ENCODE peak calls at places on chromosomes 11 and 22, in eight cellular contexts. One of them, this sample, is unnamed.

GRCh38 chr22:37484115-37485005 is 1.8 kb downstream of the MFNG start:
- DNase-seq in colonic mucosa: peak
- DNase-seq in lower lobe of right lung: peak
- DNase-seq in left lung: peak
- DNase-seq in left ventricle myocardium inferior: peak
- DNase-seq in Panc1: no peak
- DNase-seq in GM23338: no peak
- DNase-seq in GM23248: no peak
- DNase-seq in this sample: no peak

GRCh38 chr11:32610926-32611325 is 27.3 kb downstream of the EIF3M start:
- DNase-seq in colonic mucosa: no peak
- DNase-seq in left ventricle myocardium inferior: no peak
- DNase-seq in GM23338: no peak
- DNase-seq in left lung: no peak
- DNase-seq in lower lobe of right lung: no peak
- DNase-seq in GM23248: no peak
- DNase-seq in Panc1: no peak
- DNase-seq in this sample: no peak

GRCh38 chr11:131924446-131925240 is 554.2 kb downstream of the NTM start:
- DNase-seq in left lung: no peak
- DNase-seq in GM23248: peak
- DNase-seq in colonic mucosa: no peak
- DNase-seq in Panc1: no peak
- DNase-seq in lower lobe of right lung: no peak
- DNase-seq in left ventricle myocardium inferior: no peak
- DNase-seq in GM23338: no peak
- DNase-seq in this sample: peak

GRCh38 chr11:69343401-69344321 is 49.7 kb downstream of the MYEOV start:
- DNase-seq in left lung: no peak
- DNase-seq in GM23338: no peak
- DNase-seq in colonic mucosa: peak
- DNase-seq in Panc1: no peak
- DNase-seq in GM23248: no peak
- DNase-seq in lower lobe of right lung: no peak
- DNase-seq in left ventricle myocardium inferior: no peak
- DNase-seq in this sample: no peak

GRCh38 chr22:29765905-29766631 is 739 bp downstream of the ZMAT5 start:
- DNase-seq in lower lobe of right lung: no peak
- DNase-seq in GM23248: peak
- DNase-seq in Panc1: no peak
- DNase-seq in GM23338: no peak
- DNase-seq in left ventricle myocardium inferior: no peak
- DNase-seq in left lung: no peak
- DNase-seq in colonic mucosa: peak
- DNase-seq in this sample: no peak

GRCh38 chr11:75786101-75786736 is 17.6 kb downstream of the DGAT2 start:
- DNase-seq in GM23248: no peak
- DNase-seq in colonic mucosa: peak
- DNase-seq in GM23338: no peak
- DNase-seq in Panc1: no peak
- DNase-seq in left ventricle myocardium inferior: no peak
- DNase-seq in left lung: no peak
- DNase-seq in lower lobe of right lung: no peak
- DNase-seq in this sample: no peak

GRCh38 chr11:73478737-73479347 is 102.6 kb downstream of the RELT start:
- DNase-seq in GM23338: peak
- DNase-seq in left ventricle myocardium inferior: no peak
- DNase-seq in left lung: no peak
- DNase-seq in lower lobe of right lung: no peak
- DNase-seq in Panc1: peak
- DNase-seq in GM23248: peak
- DNase-seq in colonic mucosa: no peak
- DNase-seq in this sample: peak

GRCh38 chr11:73363147-73363546 is 13.1 kb upstream of the RELT start:
- DNase-seq in GM23248: no peak
- DNase-seq in Panc1: no peak
- DNase-seq in GM23338: no peak
- DNase-seq in colonic mucosa: no peak
- DNase-seq in left ventricle myocardium inferior: no peak
- DNase-seq in lower lobe of right lung: no peak
- DNase-seq in left lung: no peak
- DNase-seq in this sample: no peak

GRCh38 chr11:96105197-96105895 is 181.4 kb upstream of the MTMR2 start:
- DNase-seq in left lung: no peak
- DNase-seq in Panc1: no peak
- DNase-seq in GM23248: peak
- DNase-seq in colonic mucosa: no peak
- DNase-seq in GM23338: no peak
- DNase-seq in lower lobe of right lung: no peak
- DNase-seq in left ventricle myocardium inferior: no peak
- DNase-seq in this sample: no peak

GRCh38 chr22:25777870-25778269 is 35.9 kb downstream of the MYO18B start:
- DNase-seq in lower lobe of right lung: no peak
- DNase-seq in GM23248: peak
- DNase-seq in colonic mucosa: peak
- DNase-seq in left ventricle myocardium inferior: no peak
- DNase-seq in GM23338: peak
- DNase-seq in left lung: no peak
- DNase-seq in Panc1: peak
- DNase-seq in this sample: peak

GRCh38 chr11:93219440-93219839 is 21.6 kb upstream of the SLC36A4 start:
- DNase-seq in colonic mucosa: no peak
- DNase-seq in Panc1: no peak
- DNase-seq in lower lobe of right lung: no peak
- DNase-seq in GM23338: no peak
- DNase-seq in left ventricle myocardium inferior: no peak
- DNase-seq in GM23248: no peak
- DNase-seq in left lung: no peak
- DNase-seq in this sample: no peak

GRCh38 chr11:114291847-114292680 is 4.1 kb upstream of the NNMT start:
- DNase-seq in GM23338: no peak
- DNase-seq in left lung: no peak
- DNase-seq in colonic mucosa: no peak
- DNase-seq in lower lobe of right lung: no peak
- DNase-seq in left ventricle myocardium inferior: no peak
- DNase-seq in GM23248: peak
- DNase-seq in Panc1: no peak
- DNase-seq in this sample: peak

GRCh38 chr11:34161812-34162506 is 56.5 kb downstream of the NAT10 start:
- DNase-seq in GM23338: no peak
- DNase-seq in GM23248: peak
- DNase-seq in Panc1: no peak
- DNase-seq in lower lobe of right lung: no peak
- DNase-seq in left lung: no peak
- DNase-seq in left ventricle myocardium inferior: no peak
- DNase-seq in colonic mucosa: no peak
- DNase-seq in this sample: peak

GRCh38 chr11:102197759-102198158 is 87.5 kb downstream of the YAP1 start:
- DNase-seq in Panc1: no peak
- DNase-seq in left ventricle myocardium inferior: no peak
- DNase-seq in lower lobe of right lung: no peak
- DNase-seq in GM23338: peak
- DNase-seq in GM23248: no peak
- DNase-seq in left lung: no peak
- DNase-seq in colonic mucosa: no peak
- DNase-seq in this sample: no peak

GRCh38 chr11:74269161-74269809 is 42.2 kb downstream of the P4HA3 start:
- DNase-seq in GM23338: no peak
- DNase-seq in Panc1: no peak
- DNase-seq in lower lobe of right lung: no peak
- DNase-seq in left lung: no peak
- DNase-seq in GM23248: peak
- DNase-seq in colonic mucosa: no peak
- DNase-seq in left ventricle myocardium inferior: no peak
- DNase-seq in this sample: no peak

DNA sequence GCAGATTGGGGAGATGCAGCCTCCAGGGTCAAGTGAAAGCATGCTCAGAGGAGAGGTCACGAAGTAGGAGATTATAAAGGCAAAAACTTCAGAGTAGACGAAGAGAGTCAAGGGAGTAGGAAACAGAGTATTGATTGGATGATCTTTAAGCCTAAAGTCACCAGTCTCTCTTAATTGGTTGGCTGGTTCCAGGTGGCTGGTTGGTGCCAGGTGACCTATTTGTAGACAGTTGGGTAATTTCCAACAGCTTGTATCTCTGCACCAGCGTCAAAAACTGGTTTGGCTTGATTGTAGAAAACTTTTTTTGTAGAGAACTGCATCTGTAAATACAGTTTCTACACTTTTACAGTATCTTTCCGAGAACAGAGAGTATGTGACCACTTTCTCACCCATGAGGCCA is 75.7 kb upstream of the CCDC90B start:
- DNase-seq in left lung: no peak
- DNase-seq in left ventricle myocardium inferior: no peak
- DNase-seq in Panc1: no peak
- DNase-seq in GM23338: no peak
- DNase-seq in colonic mucosa: no peak
- DNase-seq in lower lobe of right lung: no peak
- DNase-seq in GM23248: no peak
- DNase-seq in this sample: no peak
- H3K27ac ChIP-seq in left lung: no peak
- H3K27ac ChIP-seq in left ventricle myocardium inferior: no peak
- H3K27ac ChIP-seq in Panc1: no peak
- H3K27ac ChIP-seq in GM23338: no peak
- H3K27ac ChIP-seq in colonic mucosa: no peak
- H3K27ac ChIP-seq in lower lobe of right lung: no peak
- H3K27ac ChIP-seq in GM23248: no peak
- H3K27ac ChIP-seq in this sample: no peak

DNA sequence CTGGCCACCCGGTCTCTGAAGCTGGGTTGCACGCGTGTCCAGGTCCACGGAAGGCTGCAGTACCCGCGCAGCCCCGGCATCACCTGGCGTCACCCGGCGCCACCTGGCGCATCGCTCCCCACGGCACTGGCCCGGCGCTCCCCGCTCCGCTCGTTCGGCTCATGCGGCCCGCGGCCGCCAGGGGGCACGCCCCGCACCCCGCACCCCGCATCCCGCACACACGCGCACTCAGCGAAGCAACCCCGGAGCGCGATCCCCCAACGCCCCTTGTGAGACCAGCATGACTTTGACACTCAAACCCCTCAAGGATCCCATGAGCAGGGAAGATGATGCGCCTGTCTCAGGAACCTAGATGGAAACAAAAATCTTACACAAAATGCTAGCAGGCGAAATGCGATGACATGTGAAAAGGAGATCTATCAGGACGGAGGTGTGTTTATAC is 11.9 kb downstream of the B3GNT6 start:
- DNase-seq in GM23248: peak
- DNase-seq in colonic mucosa: peak
- DNase-seq in GM23338: peak
- DNase-seq in left ventricle myocardium inferior: no peak
- DNase-seq in Panc1: no peak
- DNase-seq in left lung: no peak
- DNase-seq in lower lobe of right lung: peak
- DNase-seq in this sample: no peak
- H3K4me3 ChIP-seq in GM23248: no peak
- H3K4me3 ChIP-seq in colonic mucosa: no peak
- H3K4me3 ChIP-seq in GM23338: peak
- H3K4me3 ChIP-seq in left ventricle myocardium inferior: no peak
- H3K4me3 ChIP-seq in Panc1: peak
- H3K4me3 ChIP-seq in left lung: no peak
- H3K4me3 ChIP-seq in lower lobe of right lung: no peak
- H3K4me3 ChIP-seq in this sample: peak

GRCh38 chr22:31134688-31135087 is 5.6 kb downstream of the PLA2G3 start:
- DNase-seq in Panc1: no peak
- DNase-seq in GM23338: no peak
- DNase-seq in lower lobe of right lung: no peak
- DNase-seq in colonic mucosa: no peak
- DNase-seq in left lung: no peak
- DNase-seq in GM23248: no peak
- DNase-seq in left ventricle myocardium inferior: no peak
- DNase-seq in this sample: no peak

GRCh38 chr22:31137721-31138120 is 2.6 kb downstream of the PLA2G3 start:
- DNase-seq in GM23248: no peak
- DNase-seq in Panc1: no peak
- DNase-seq in left lung: no peak
- DNase-seq in left ventricle myocardium inferior: no peak
- DNase-seq in GM23338: no peak
- DNase-seq in lower lobe of right lung: no peak
- DNase-seq in colonic mucosa: no peak
- DNase-seq in this sample: no peak

GRCh38 chr22:31135706-31136105 is 4.6 kb downstream of the PLA2G3 start:
- DNase-seq in left ventricle myocardium inferior: no peak
- DNase-seq in GM23338: no peak
- DNase-seq in Panc1: no peak
- DNase-seq in GM23248: no peak
- DNase-seq in left lung: no peak
- DNase-seq in lower lobe of right lung: no peak
- DNase-seq in colonic mucosa: no peak
- DNase-seq in this sample: no peak

GRCh38 chr22:31136711-31137110 is 3.6 kb downstream of the PLA2G3 start:
- DNase-seq in lower lobe of right lung: no peak
- DNase-seq in GM23248: no peak
- DNase-seq in Panc1: no peak
- DNase-seq in GM23338: no peak
- DNase-seq in left lung: no peak
- DNase-seq in left ventricle myocardium inferior: no peak
- DNase-seq in colonic mucosa: no peak
- DNase-seq in this sample: no peak

DNA sequence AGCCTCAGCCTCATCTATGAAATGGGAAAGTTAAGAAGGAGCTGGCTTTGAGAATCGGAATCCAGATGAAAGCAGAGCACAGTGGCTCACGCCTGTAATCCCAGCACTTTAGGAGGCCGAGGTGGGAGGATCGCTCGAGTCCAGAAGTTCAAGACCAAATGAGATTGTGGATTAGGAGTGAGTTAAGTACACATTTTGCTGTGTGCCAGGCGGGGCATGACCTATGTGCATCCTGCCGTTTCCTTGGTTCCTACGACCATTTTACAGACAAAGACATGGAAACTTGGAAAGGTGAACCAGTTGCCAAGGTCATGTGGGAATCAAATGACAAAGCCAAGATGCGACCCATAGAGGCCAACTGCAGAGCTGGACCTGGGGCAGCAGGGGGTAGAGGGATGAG is 4.2 kb downstream of the PLA2G3 start:
- DNase-seq in GM23338: no peak
- DNase-seq in Panc1: no peak
- DNase-seq in lower lobe of right lung: no peak
- DNase-seq in left ventricle myocardium inferior: no peak
- DNase-seq in left lung: no peak
- DNase-seq in colonic mucosa: no peak
- DNase-seq in GM23248: no peak
- DNase-seq in this sample: no peak
- H3K27ac ChIP-seq in GM23338: no peak
- H3K27ac ChIP-seq in Panc1: no peak
- H3K27ac ChIP-seq in lower lobe of right lung: no peak
- H3K27ac ChIP-seq in left ventricle myocardium inferior: no peak
- H3K27ac ChIP-seq in left lung: no peak
- H3K27ac ChIP-seq in colonic mucosa: no peak
- H3K27ac ChIP-seq in GM23248: no peak
- H3K27ac ChIP-seq in this sample: no peak

DNA sequence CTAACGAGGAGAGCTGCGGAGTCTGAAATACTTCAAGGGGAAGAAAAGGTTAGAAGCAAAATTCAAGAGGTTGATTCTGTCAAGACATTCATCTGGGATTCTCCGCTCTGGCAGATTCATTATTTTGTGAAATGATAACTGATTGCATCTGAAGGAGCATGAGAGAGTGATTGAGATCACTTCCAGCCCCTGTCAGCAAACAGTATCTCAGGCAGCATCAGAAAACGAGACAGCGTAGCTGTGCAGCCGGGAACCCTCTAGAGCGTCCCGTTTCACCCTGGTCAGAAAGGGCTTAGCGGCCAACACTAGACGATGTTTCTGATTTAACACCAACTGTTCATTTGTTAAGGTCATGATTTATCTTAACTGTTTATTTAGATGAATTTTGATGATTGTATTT is 279.4 kb upstream of the B3GAT1 start:
- DNase-seq in lower lobe of right lung: no peak
- DNase-seq in Panc1: no peak
- DNase-seq in colonic mucosa: no peak
- DNase-seq in left lung: no peak
- DNase-seq in left ventricle myocardium inferior: no peak
- DNase-seq in GM23248: peak
- DNase-seq in GM23338: no peak
- DNase-seq in this sample: no peak
- H3K4me3 ChIP-seq in lower lobe of right lung: no peak
- H3K4me3 ChIP-seq in Panc1: no peak
- H3K4me3 ChIP-seq in colonic mucosa: no peak
- H3K4me3 ChIP-seq in left lung: no peak
- H3K4me3 ChIP-seq in left ventricle myocardium inferior: no peak
- H3K4me3 ChIP-seq in GM23248: peak
- H3K4me3 ChIP-seq in GM23338: no peak
- H3K4me3 ChIP-seq in this sample: no peak